ENCODE peak calls at places on chromosomes 6 and 20, in five cellular contexts. Q is spleen, V is colonic mucosa, X is BE2C, T is heart right ventricle. B is an unnamed sample.

GRCh38 chr6:170489836-170490235 is 63.3 kb downstream of the PSMB1 start:
- DNase-seq in Q (no peak), T (no peak), V (no peak), X (no peak), B (no peak)

GRCh38 chr6:158666637-158667359 is 16.9 kb downstream of the SYTL3 start:
- DNase-seq in V (peak; percentile 14), Q (no peak), T (no peak), X (no peak), B (no peak)

GRCh38 chr6:145368075-145368474 is 367.2 kb downstream of the EPM2A start:
- DNase-seq in X (no peak), V (no peak), T (peak; percentile 25), Q (no peak), B (no peak)

GRCh38 chr6:109465772-109466171 is 10.2 kb upstream of the MICAL1 start:
- DNase-seq in X (no peak), T (no peak), Q (no peak), V (no peak), B (peak; percentile 56)

GRCh38 chr6:135880066-135880972 is 28.8 kb downstream of the PDE7B start:
- DNase-seq in X (no peak), V (peak; percentile 26), Q (no peak), T (no peak), B (no peak)

GRCh38 chr6:100622907-100623692 is 158.4 kb upstream of the SIM1 start:
- DNase-seq in V (no peak), Q (no peak), T (no peak), X (no peak), B (no peak)

GRCh38 chr6:154614101-154614500 is 103.6 kb upstream of the CNKSR3 start:
- DNase-seq in Q (no peak), X (no peak), T (no peak), V (no peak), B (no peak)

GRCh38 chr20:38094373-38094775 is 60.8 kb downstream of the RPRD1B start:
- DNase-seq in X (peak; percentile 34), T (peak; percentile 61), Q (no peak), V (no peak), B (no peak)

GRCh38 chr6:27472182-27472616 is 706 bp downstream of the ZNF184 start:
- DNase-seq in V (peak; percentile 80), Q (no peak), T (peak; percentile 51), X (peak; percentile 54), B (peak; percentile 55)

GRCh38 chr20:15643713-15644112 is 929.5 kb downstream of the KIF16B start:
- DNase-seq in X (peak; percentile 19), T (no peak), Q (no peak), V (no peak), B (no peak)

GRCh38 chr20:46011631-46012482 is 3.1 kb downstream of the MMP9 start:
- DNase-seq in T (peak; percentile 40), Q (peak; percentile 94), V (peak; percentile 64), X (peak; percentile 99), B (peak; percentile 69)

GRCh38 chr6:21767891-21768659 is 174.5 kb downstream of the SOX4 start:
- DNase-seq in Q (no peak), V (no peak), T (no peak), X (no peak), B (no peak)

GRCh38 chr6:7697820-7698623 is 27.9 kb upstream of the BMP6 start:
- DNase-seq in X (no peak), Q (no peak), T (peak; percentile 18), V (no peak), B (no peak)

GRCh38 chr6:34696189-34696738 is 303 bp downstream of the ILRUN start:
- DNase-seq in X (no peak), V (no peak), T (no peak), Q (no peak), B (peak; percentile 90)

GRCh38 chr20:24701668-24702067 is 232.2 kb downstream of the SYNDIG1 start:
- DNase-seq in V (no peak), T (no peak), Q (no peak), X (no peak), B (no peak)

GRCh38 chr20:53990768-53991472 is 79.5 kb downstream of the BCAS1 start:
- DNase-seq in V (no peak), X (no peak), T (no peak), Q (no peak), B (no peak)

GRCh38 chr20:18304618-18305017 is 16.3 kb downstream of the ZNF133 start:
- DNase-seq in V (no peak), Q (no peak), T (no peak), X (no peak), B (no peak)

GRCh38 chr20:58628491-58629212 is 22.4 kb upstream of the STX16 start:
- DNase-seq in X (no peak), V (no peak), T (no peak), Q (no peak), B (no peak)

GRCh38 chr20:24781061-24781980 is 167.7 kb upstream of the CST7 start:
- DNase-seq in Q (peak; percentile 47), T (peak; percentile 18), X (peak; percentile 68), V (no peak), B (no peak)

GRCh38 chr20:62774076-62774714 is 22.1 kb upstream of the MRGBP start:
- DNase-seq in V (no peak), X (no peak), T (no peak), Q (no peak), B (no peak)

GRCh38 chr6:17268114-17268513 is 13.0 kb upstream of the RBM24 start:
- DNase-seq in V (no peak), Q (no peak), T (no peak), X (no peak), B (no peak)

GRCh38 chr20:8587246-8587645 is 455.2 kb downstream of the PLCB1 start:
- DNase-seq in T (no peak), Q (no peak), V (no peak), X (no peak), B (no peak)

GRCh38 chr20:32018269-32019155 is 8.3 kb downstream of the CCM2L start:
- DNase-seq in V (peak; percentile 85), Q (peak; percentile 86), T (peak; percentile 69), X (peak; percentile 85), B (peak; percentile 88)

GRCh38 chr20:31712112-31712553 is 10.5 kb downstream of the BCL2L1 start:
- DNase-seq in V (peak; percentile 47), Q (peak; percentile 16), T (peak; percentile 81), X (no peak), B (no peak)

GRCh38 chr20:41978246-41978790 is 360.1 kb upstream of the CHD6 start:
- DNase-seq in X (no peak), Q (no peak), V (no peak), T (no peak), B (no peak)

GRCh38 chr20:46270977-46271744 is 37.1 kb downstream of the CDH22 start:
- DNase-seq in X (no peak), Q (no peak), V (no peak), T (no peak), B (no peak)

GRCh38 chr20:47727170-47727880 is 58.0 kb downstream of the SULF2 start:
- DNase-seq in V (peak; percentile 49), X (no peak), Q (peak; percentile 94), T (peak; percentile 41), B (no peak)

GRCh38 chr20:14866841-14867514 is 529.6 kb upstream of the FLRT3 start:
- DNase-seq in X (no peak), V (no peak), T (no peak), Q (no peak), B (no peak)

GRCh38 chr6:109441069-109441816 is 719 bp downstream of the SMPD2 start:
- DNase-seq in V (peak; percentile 67), X (peak; percentile 56), Q (peak; percentile 88), T (peak; percentile 48), B (peak; percentile 65)

GRCh38 chr6:66328181-66328580 is 621.2 kb upstream of the EYS start:
- DNase-seq in T (no peak), Q (no peak), V (no peak), X (no peak), B (no peak)

GRCh38 chr6:55868910-55869479 is 6.4 kb downstream of the BMP5 start:
- DNase-seq in Q (no peak), T (no peak), X (no peak), V (no peak), B (no peak)

GRCh38 chr20:24296477-24297380 is 172.7 kb upstream of the SYNDIG1 start:
- DNase-seq in T (no peak), X (no peak), Q (no peak), V (no peak), B (no peak)

GRCh38 chr20:13791562-13792459 is 7.0 kb downstream of the NDUFAF5 start:
- DNase-seq in X (no peak), Q (no peak), V (no peak), T (no peak), B (no peak)
- H3K36me3 ChIP-seq in X (peaks cover 81% of the 10 kb centered on the region), Q (peaks cover 46% of the 10 kb centered on the region), V (peaks cover 27% of the 10 kb centered on the region), T (peaks cover 97% of the 10 kb centered on the region), B (no peaks in the 10 kb centered on the region)

DNA sequence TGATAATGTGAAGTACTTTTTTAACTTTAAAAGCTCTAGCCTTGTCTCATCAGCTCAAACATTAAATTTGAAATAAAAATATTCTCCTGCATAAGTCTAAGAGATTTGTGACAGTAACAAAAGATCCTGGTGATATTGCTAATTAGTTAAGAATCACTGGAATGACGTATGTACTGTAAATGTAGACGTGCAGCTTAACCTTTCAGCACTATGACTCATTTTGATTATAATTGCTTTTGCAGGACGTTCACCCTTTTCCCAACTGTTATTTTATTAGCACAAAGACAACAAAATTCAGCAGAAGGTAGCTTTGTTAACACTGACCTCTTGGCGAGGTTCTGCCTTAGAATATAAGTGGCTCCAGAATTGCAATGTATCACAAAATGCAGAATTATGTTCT is 68.6 kb downstream of the TENT5A start:
- DNase-seq in Q (no peak), V (no peak), T (no peak), X (no peak), B (no peak)
- H3K4me1 ChIP-seq in Q (no peaks in the 10 kb centered on the region), V (no peaks in the 10 kb centered on the region), T (no peaks in the 10 kb centered on the region), X (no peaks in the 10 kb centered on the region), B (no peaks in the 10 kb centered on the region)

GRCh38 chr20:44983095-44983674 is 16.9 kb downstream of the STK4 start:
- DNase-seq in Q (no peak), T (no peak), X (no peak), V (no peak), B (no peak)
- H3K36me3 ChIP-seq in Q (peaks cover 45% of the 10 kb centered on the region), T (peaks cover 98% of the 10 kb centered on the region), X (peaks cover 24% of the 10 kb centered on the region), V (no peaks in the 10 kb centered on the region), B (no peaks in the 10 kb centered on the region)

DNA sequence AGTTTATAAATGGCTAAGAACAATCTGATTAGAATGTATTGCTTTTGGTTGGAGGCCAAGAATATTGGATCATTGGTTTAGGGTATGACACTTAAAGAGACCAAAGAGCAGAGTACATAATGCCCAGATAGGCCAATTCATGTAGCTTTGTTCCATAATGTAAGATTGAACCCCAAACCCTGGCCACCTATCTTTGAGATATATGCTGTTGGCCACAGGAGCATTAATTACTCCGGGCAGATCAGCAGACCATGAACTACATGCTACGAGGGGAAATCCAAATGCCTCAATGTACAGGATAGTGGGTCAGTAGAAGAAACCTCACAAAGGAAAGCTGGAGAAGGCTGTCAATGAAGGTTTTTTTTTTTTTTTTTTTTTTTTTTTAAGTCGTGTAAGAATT is 61.2 kb downstream of the CARMIL1 start:
- DNase-seq in X (no peak), Q (no peak), V (no peak), T (no peak), B (no peak)
- H3K4me1 ChIP-seq in X (peaks cover 4% of the 10 kb centered on the region), Q (no peaks in the 10 kb centered on the region), V (peaks cover 3% of the 10 kb centered on the region), T (no peaks in the 10 kb centered on the region), B (peaks cover 11% of the 10 kb centered on the region)

B was measured in pancreas.